ENCODE peak calls at places on chromosomes 3 and 15, in nine cellular contexts. V, F, L, B, G, J, M, C and K are unnamed samples.

GRCh38 chr15:58980351-58980939 is 7.0 kb upstream of the RNF111 start:
- DNase-seq in M (peak), J (no peak), B (no peak), V (no peak), C (no peak), F (no peak), G (no peak), L (no peak), K (no peak)

GRCh38 chr3:56783644-56784451 is 17.9 kb downstream of the ARHGEF3 start:
- DNase-seq in J (peak), B (no peak), M (peak), F (peak), G (peak), C (peak), V (no peak), L (peak), K (peak)

GRCh38 chr3:51681453-51681852 is 10.4 kb downstream of the TEX264 start:
- DNase-seq in L (peak), C (peak), B (peak), F (peak), M (peak), V (no peak), G (peak), J (peak), K (no peak)

GRCh38 chr15:51620647-51621046 is 1.9 kb downstream of the DMXL2 start:
- DNase-seq in J (no peak), G (no peak), M (no peak), L (no peak), B (no peak), C (no peak), V (no peak), F (peak), K (peak)

GRCh38 chr3:86934851-86935250 is 56.1 kb downstream of the VGLL3 start:
- DNase-seq in G (no peak), M (peak), J (no peak), C (no peak), F (no peak), B (no peak), L (no peak), V (no peak), K (no peak)

GRCh38 chr3:98109789-98110188 is 20.7 kb upstream of the OR5H1 start:
- DNase-seq in M (no peak), F (no peak), J (no peak), G (no peak), V (no peak), L (no peak), B (no peak), C (no peak), K (no peak)

GRCh38 chr3:191051037-191051436 is 148.0 kb upstream of the OSTN start:
- DNase-seq in F (no peak), V (no peak), L (no peak), G (no peak), J (no peak), B (no peak), M (peak), C (no peak), K (no peak)

GRCh38 chr15:40446144-40446543 is 5.4 kb downstream of the BAHD1 start:
- DNase-seq in G (no peak), V (no peak), F (no peak), L (no peak), J (no peak), M (no peak), C (no peak), B (no peak), K (no peak)

GRCh38 chr3:37993811-37994638 is 3.4 kb downstream of the VILL start:
- DNase-seq in F (peak), M (peak), V (peak), G (peak), B (peak), J (peak), L (peak), C (peak), K (peak)

GRCh38 chr15:29636140-29636539 is 186.1 kb downstream of the TJP1 start:
- DNase-seq in F (no peak), G (no peak), L (no peak), J (no peak), C (no peak), M (no peak), V (no peak), B (peak), K (no peak)

GRCh38 chr15:94230886-94231727 is at the start of gene MCTP2:
- DNase-seq in G (peak), C (peak), M (peak), J (peak), F (peak), L (peak), V (peak), B (peak), K (peak)

GRCh38 chr15:63044645-63045437 is 2.3 kb downstream of the TPM1 start:
- DNase-seq in F (no peak), V (no peak), B (no peak), G (no peak), M (peak), C (no peak), L (no peak), J (no peak), K (no peak)

GRCh38 chr15:64521726-64522164 is 61.4 kb downstream of the ZNF609 start:
- DNase-seq in M (peak), L (no peak), F (peak), V (no peak), G (peak), C (no peak), J (no peak), B (no peak), K (no peak)

GRCh38 chr3:187196573-187197094 is 652 bp upstream of the RTP1 start:
- DNase-seq in L (no peak), V (no peak), B (no peak), J (no peak), C (no peak), M (peak), G (no peak), F (no peak), K (no peak)

GRCh38 chr15:66654718-66655375 is 47.2 kb upstream of the SMAD6 start:
- DNase-seq in V (no peak), G (no peak), L (peak), F (no peak), J (no peak), B (peak), C (peak), M (no peak), K (no peak)

GRCh38 chr3:49727154-49727923 is 3.6 kb upstream of the GMPPB start:
- DNase-seq in B (peak), V (peak), G (no peak), J (no peak), L (no peak), F (no peak), M (no peak), C (no peak), K (no peak)

GRCh38 chr3:11948866-11949265 is 55.3 kb upstream of the SYN2 start:
- DNase-seq in G (no peak), F (no peak), C (no peak), J (no peak), M (no peak), V (no peak), L (no peak), B (no peak), K (no peak)

GRCh38 chr3:134106580-134106979 is 76.9 kb upstream of the SLCO2A1 start:
- DNase-seq in F (no peak), L (no peak), C (no peak), B (no peak), M (no peak), V (no peak), J (no peak), G (no peak), K (no peak)

GRCh38 chr15:42215854-42216829 is 8.0 kb upstream of the VPS39 start:
- DNase-seq in M (no peak), C (no peak), B (no peak), F (no peak), G (no peak), V (no peak), J (no peak), L (no peak), K (no peak)

GRCh38 chr3:110974902-110975301 is 96.7 kb upstream of the NECTIN3 start:
- DNase-seq in J (no peak), G (no peak), F (no peak), B (no peak), L (no peak), M (no peak), V (no peak), C (no peak), K (no peak)

GRCh38 chr15:100651253-100651652 is 48.9 kb downstream of the ASB7 start:
- DNase-seq in G (no peak), M (no peak), C (no peak), L (no peak), F (no peak), V (no peak), J (no peak), B (no peak), K (no peak)

GRCh38 chr15:58524247-58524646 is 92.5 kb downstream of the LIPC start:
- DNase-seq in J (no peak), V (peak), C (no peak), L (no peak), B (no peak), G (no peak), M (peak), F (peak), K (no peak)

GRCh38 chr3:184237211-184237610 is 7.8 kb downstream of the VWA5B2 start:
- DNase-seq in C (no peak), J (no peak), G (no peak), V (no peak), B (no peak), L (no peak), F (no peak), M (no peak), K (no peak)

GRCh38 chr3:139307072-139307491 is 36.7 kb upstream of the MRPS22 start:
- DNase-seq in F (no peak), V (no peak), J (no peak), G (no peak), L (no peak), C (no peak), M (no peak), B (no peak), K (no peak)

GRCh38 chr15:94970096-94970495 is 738.7 kb downstream of the MCTP2 start:
- DNase-seq in L (no peak), F (no peak), V (no peak), C (no peak), B (no peak), J (no peak), G (no peak), M (no peak), K (no peak)

GRCh38 chr3:133441867-133442270 is 42.0 kb downstream of the BFSP2 start:
- DNase-seq in J (no peak), C (peak), M (no peak), G (no peak), L (peak), B (no peak), F (no peak), V (no peak), K (no peak)

GRCh38 chr15:48928877-48929538 is 34.7 kb downstream of the SHC4 start:
- DNase-seq in V (no peak), J (no peak), L (peak), C (peak), F (no peak), B (no peak), M (no peak), G (no peak), K (no peak)